ENCODE peak calls at places on chromosomes 2 and 18, in five cellular contexts. T, X, C, D and S are unnamed samples. For H3K27me3, the result is how much of the 10 kb centered on the place peaks cover.

GRCh38 chr2:69960821-69961220 is 610 bp downstream of the ASPRV1 start:
- DNase-seq in T (no peak), X (no peak), C (no peak), D (no peak), S (no peak)

GRCh38 chr2:136356111-136357033 is 238.4 kb upstream of the CXCR4 start:
- DNase-seq in T (no peak), X (no peak), C (no peak), D (no peak), S (no peak)

GRCh38 chr2:128506127-128506526 is 187.5 kb upstream of the HS6ST1 start:
- DNase-seq in T (no peak), X (no peak), C (no peak), D (no peak), S (no peak)

GRCh38 chr2:205280630-205281225 is 401.6 kb upstream of the NRP2 start:
- DNase-seq in T (no peak), X (no peak), C (no peak), D (no peak), S (no peak)

GRCh38 chr18:79570266-79571201 is 109.1 kb upstream of the CTDP1 start:
- DNase-seq in T (no peak), X (no peak), C (no peak), D (peak), S (no peak)

GRCh38 chr2:64586883-64587481 is 62.9 kb downstream of the AFTPH start:
- DNase-seq in T (no peak), X (no peak), C (peak), D (peak), S (no peak)

GRCh38 chr2:24871852-24872323 is 48.1 kb downstream of the ADCY3 start:
- DNase-seq in T (no peak), X (no peak), C (no peak), D (no peak), S (no peak)

GRCh38 chr2:98669675-98670074 is 61.3 kb downstream of the MGAT4A start:
- DNase-seq in T (no peak), X (no peak), C (no peak), D (no peak), S (no peak)

GRCh38 chr18:65659312-65659711 is 91.5 kb upstream of the CDH7 start:
- DNase-seq in T (no peak), X (no peak), C (no peak), D (no peak), S (no peak)

DNA sequence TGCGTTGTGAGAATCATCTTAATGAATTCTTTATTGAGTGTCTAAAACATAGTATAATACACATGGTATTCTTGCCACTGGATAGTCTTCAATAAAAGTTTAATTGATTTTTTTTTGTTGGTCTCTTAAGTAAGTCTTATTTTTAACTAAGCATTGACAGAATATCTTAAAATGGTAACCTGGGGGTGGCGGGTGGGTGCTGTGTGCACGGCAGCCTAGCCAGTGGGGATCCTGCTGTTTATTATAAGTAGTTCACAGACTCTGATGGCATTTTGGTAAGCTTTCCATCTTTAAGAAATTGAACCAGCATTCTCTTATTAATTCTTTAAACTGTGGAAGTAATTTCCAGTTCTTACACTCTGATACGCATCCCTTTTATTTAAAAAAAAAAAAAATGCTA is 6.0 kb downstream of the SOX11 start:
- DNase-seq in T (no peak), X (no peak), C (no peak), D (no peak), S (peak)
- H3K27me3 ChIP-seq in T (under half), X (under half), C (under half), D (under half), S (under half)

GRCh38 chr2:240797914-240798313 is 22.1 kb downstream of the KIF1A start:
- DNase-seq in T (no peak), X (no peak), C (no peak), D (no peak), S (no peak)
- H3K27me3 ChIP-seq in T (under half), X (under half), C (under half), D (half or more), S (under half)

GRCh38 chr2:85925216-85925671 is 36.5 kb upstream of the ST3GAL5 start:
- DNase-seq in T (no peak), X (no peak), C (no peak), D (no peak), S (no peak)
- H3K27me3 ChIP-seq in T (under half), X (under half), C (under half), D (under half), S (under half)

GRCh38 chr2:115691409-115691808 is 1249.0 kb downstream of the DPP10 start:
- DNase-seq in T (no peak), X (no peak), C (no peak), D (no peak), S (no peak)
- H3K27me3 ChIP-seq in T (under half), X (under half), C (under half), D (under half), S (under half)

GRCh38 chr18:58163004-58163590 is 119.1 kb downstream of the NEDD4L start:
- DNase-seq in T (no peak), X (no peak), C (no peak), D (no peak), S (no peak)

GRCh38 chr18:58162127-58162526 is 118.1 kb downstream of the NEDD4L start:
- DNase-seq in T (no peak), X (no peak), C (no peak), D (no peak), S (no peak)

GRCh38 chr18:58158459-58158858 is 114.4 kb downstream of the NEDD4L start:
- DNase-seq in T (no peak), X (no peak), C (no peak), D (no peak), S (no peak)

GRCh38 chr18:58158008-58158407 is 114.0 kb downstream of the NEDD4L start:
- DNase-seq in T (no peak), X (no peak), C (no peak), D (no peak), S (no peak)

GRCh38 chr18:58161659-58162058 is 117.6 kb downstream of the NEDD4L start:
- DNase-seq in T (no peak), X (no peak), C (no peak), D (no peak), S (no peak)
- H3K27me3 ChIP-seq in T (under half), X (under half), C (under half), D (under half), S (under half)

GRCh38 chr2:176189666-176190641 is 1.5 kb downstream of the HOXD1 start:
- DNase-seq in T (no peak), X (no peak), C (no peak), D (no peak), S (no peak)
- H3K27me3 ChIP-seq in T (half or more), X (under half), C (under half), D (under half), S (under half)

DNA sequence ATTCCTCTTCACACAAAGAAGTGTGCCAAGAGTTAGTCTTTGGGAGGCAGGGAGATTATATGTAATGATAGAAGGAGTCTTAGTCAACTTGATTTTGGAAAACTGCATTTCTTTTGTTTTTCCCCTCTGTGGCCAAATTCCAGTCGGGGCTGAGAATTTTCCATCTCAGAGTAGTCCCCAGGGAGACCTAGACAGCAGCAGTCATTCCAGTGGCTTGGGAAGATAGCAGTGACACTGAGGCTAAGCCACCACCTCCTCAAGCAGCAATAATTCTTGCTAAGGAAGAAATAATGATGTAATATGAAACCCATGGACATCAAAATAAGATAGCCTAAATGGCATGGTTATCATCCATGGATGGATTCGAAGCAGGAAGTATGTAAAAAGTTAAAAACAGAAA is 21.0 kb upstream of the CCDC141 start:
- DNase-seq in T (no peak), X (no peak), C (no peak), D (no peak), S (no peak)
- H3K27me3 ChIP-seq in T (under half), X (under half), C (under half), D (under half), S (under half)

DNA sequence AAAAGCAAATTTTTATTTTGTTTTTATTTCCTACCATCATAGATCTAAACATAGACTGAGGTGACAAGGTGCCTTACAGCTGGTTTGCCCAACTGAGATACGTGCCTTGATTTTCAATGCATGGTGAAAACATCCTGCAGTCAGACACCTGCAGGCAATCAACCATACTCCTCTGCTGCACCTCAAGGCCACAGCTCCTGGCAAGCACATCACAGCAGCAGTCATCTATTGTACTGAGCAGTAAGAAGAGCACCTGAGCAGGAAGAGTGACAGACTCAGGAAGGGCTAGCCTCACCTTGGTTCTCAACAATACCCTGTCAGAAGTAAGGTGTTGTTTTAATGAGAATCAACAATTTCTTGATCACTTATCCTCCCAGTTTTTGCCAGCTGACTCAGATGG is 1206.8 kb upstream of the NRXN1 start:
- DNase-seq in T (no peak), X (no peak), C (no peak), D (no peak), S (no peak)
- H3K27me3 ChIP-seq in T (under half), X (under half), C (under half), D (under half), S (under half)

GRCh38 chr2:238260879-238261278 is 21.0 kb upstream of the HES6 start:
- DNase-seq in T (no peak), X (no peak), C (no peak), D (no peak), S (no peak)
- H3K27me3 ChIP-seq in T (under half), X (under half), C (under half), D (under half), S (under half)